ENCODE peak calls at places on chromosome 19, in ten cellular contexts. A is GM12865, F is fibroblast of lung, U is bronchial epithelial cell, C is esophagus muscularis mucosa, E is tibial nerve, I is lower lobe of right lung, D is AG09309, H is ascending aorta, W is right lobe of liver. G is an unnamed sample.

GRCh38 chr19:18300930-18301717 is 19.7 kb upstream of the JUND start:
- DNase-seq in E (peak), A (no peak), C (no peak), F (peak), D (no peak), U (no peak), I (peak), W (peak), H (peak), G (peak)

GRCh38 chr19:4115818-4116385 is 8.0 kb downstream of the MAP2K2 start:
- DNase-seq in W (no peak), I (no peak), C (no peak), A (peak), E (no peak), F (no peak), H (no peak), U (no peak), D (no peak), G (no peak)

GRCh38 chr19:43606569-43607229 is 5.2 kb upstream of the SRRM5 start:
- DNase-seq in A (no peak), C (no peak), D (no peak), U (peak), H (no peak), F (no peak), E (no peak), I (no peak), W (no peak), G (no peak)

GRCh38 chr19:16325671-16326400 is 1.2 kb downstream of the KLF2 start:
- DNase-seq in U (no peak), F (no peak), H (no peak), A (peak), C (no peak), D (no peak), E (no peak), W (peak), I (peak), G (no peak)

GRCh38 chr19:4088975-4089374 is 22.3 kb upstream of the ZBTB7A start:
- DNase-seq in E (no peak), C (no peak), I (no peak), U (no peak), W (no peak), F (no peak), A (no peak), H (no peak), D (no peak), G (no peak)

GRCh38 chr19:12996542-12997094 is 1.3 kb downstream of the NFIX start:
- DNase-seq in I (no peak), W (peak), C (no peak), A (no peak), F (peak), D (no peak), H (peak), U (no peak), E (no peak), G (no peak)

GRCh38 chr19:4713384-4713951 is 10.2 kb downstream of the DPP9 start:
- DNase-seq in D (peak), I (no peak), F (peak), U (peak), E (peak), C (peak), W (peak), H (peak), A (no peak), G (peak)

GRCh38 chr19:38975861-38976271 is 324 bp upstream of the FBXO17 start:
- DNase-seq in U (no peak), F (peak), D (no peak), C (no peak), E (no peak), A (no peak), I (no peak), W (peak), H (no peak), G (no peak)

GRCh38 chr19:35408284-35409171 is 37.7 kb downstream of the GPR42 start:
- DNase-seq in I (no peak), D (no peak), F (no peak), U (no peak), A (peak), H (no peak), E (no peak), C (no peak), W (no peak), G (no peak)

GRCh38 chr19:16957151-16957662 is 68.4 kb downstream of the F2RL3 start:
- DNase-seq in I (peak), H (no peak), C (no peak), A (no peak), D (peak), W (no peak), E (no peak), U (peak), F (no peak), G (no peak)

GRCh38 chr19:52942371-52943133 is 19.3 kb upstream of the ZNF888 start:
- DNase-seq in A (peak), H (peak), F (peak), W (peak), C (peak), I (peak), U (peak), D (no peak), E (peak), G (peak)

GRCh38 chr19:53659292-53659691 is 27.5 kb downstream of the DPRX start:
- DNase-seq in A (no peak), H (no peak), C (no peak), E (no peak), W (no peak), I (no peak), D (no peak), U (peak), F (no peak), G (no peak)

GRCh38 chr19:4933528-4933927 is 24.2 kb downstream of the UHRF1 start:
- DNase-seq in U (no peak), C (no peak), I (no peak), H (no peak), F (peak), W (no peak), E (peak), D (no peak), A (no peak), G (no peak)

GRCh38 chr19:10543420-10544241 is at the start of gene ATG4D:
- DNase-seq in D (no peak), H (peak), W (peak), F (peak), I (peak), C (peak), A (peak), E (peak), U (peak), G (peak)

GRCh38 chr19:50003810-50004419 is 21.3 kb downstream of the VRK3 start:
- DNase-seq in F (peak), I (no peak), D (peak), C (no peak), H (peak), U (peak), A (peak), E (no peak), W (no peak), G (peak)

GRCh38 chr19:43594710-43595604 is 977 bp downstream of the IRGQ start:
- DNase-seq in H (peak), I (peak), E (no peak), F (peak), U (peak), D (no peak), W (peak), A (peak), C (no peak), G (no peak)

GRCh38 chr19:42204684-42205083 is 12.8 kb downstream of the DEDD2 start:
- DNase-seq in H (no peak), I (no peak), U (no peak), E (no peak), D (no peak), W (no peak), F (no peak), A (no peak), C (no peak), G (no peak)

DNA sequence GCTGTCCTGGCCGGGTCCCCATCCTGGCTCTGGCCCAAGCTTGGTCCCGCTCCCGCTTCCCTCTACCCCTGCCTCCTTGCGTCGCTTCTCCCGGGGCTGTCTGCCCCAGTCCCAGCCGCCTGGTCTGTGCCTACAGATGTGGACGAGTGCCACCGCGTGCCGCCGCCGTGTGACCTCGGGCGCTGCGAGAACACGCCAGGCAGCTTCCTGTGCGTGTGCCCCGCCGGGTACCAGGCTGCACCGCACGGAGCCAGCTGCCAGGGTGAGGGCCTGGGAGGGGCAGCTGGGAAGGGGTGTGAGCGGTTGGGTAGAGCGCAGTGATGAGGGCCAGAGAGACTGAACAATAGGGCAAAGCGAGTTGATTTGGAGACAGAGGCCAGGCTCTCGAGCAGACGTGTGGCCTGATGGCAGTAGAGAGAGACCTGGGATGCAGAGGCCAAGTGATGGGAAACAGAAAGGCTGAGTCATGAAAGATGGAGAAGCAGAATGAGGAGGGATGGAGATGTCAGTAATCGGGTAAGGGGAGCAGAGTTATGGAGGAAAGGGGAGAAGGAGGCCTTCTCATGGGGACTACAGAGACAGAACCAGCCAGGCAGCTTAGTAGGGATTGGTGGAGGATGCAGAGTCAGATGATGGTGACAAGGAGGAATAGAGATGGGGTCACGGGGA is 9.4 kb downstream of the LTBP4 start:
- DNase-seq in H (peak), D (no peak), W (peak), U (peak), E (no peak), F (no peak), C (no peak), A (no peak), I (peak), G (peak)
- H3K4me3 ChIP-seq in H (peak), D (peak), W (peak), U (peak), E (peak), F (no peak), C (peak), A (no peak), I (peak), G (peak)

GRCh38 chr19:1774999-1775772 is 21.9 kb downstream of the ONECUT3 start:
- DNase-seq in W (no peak), A (no peak), I (no peak), E (no peak), U (no peak), H (no peak), F (no peak), C (no peak), D (no peak), G (no peak)
- TF ChIP-seq CTCF in W (peak), A (peak), I (peak), E (peak), U (peak), H (peak), F (peak), C (peak), D (peak), G (no peak)

GRCh38 chr19:47418595-47419036 is 711 bp downstream of the MEIS3 start:
- DNase-seq in H (no peak), F (no peak), U (no peak), A (no peak), C (no peak), I (no peak), D (no peak), E (no peak), W (no peak), G (no peak)
- H3K4me3 ChIP-seq in H (peak), F (peak), U (peak), A (no peak), C (peak), I (peak), D (peak), E (peak), W (no peak), G (peak)

DNA sequence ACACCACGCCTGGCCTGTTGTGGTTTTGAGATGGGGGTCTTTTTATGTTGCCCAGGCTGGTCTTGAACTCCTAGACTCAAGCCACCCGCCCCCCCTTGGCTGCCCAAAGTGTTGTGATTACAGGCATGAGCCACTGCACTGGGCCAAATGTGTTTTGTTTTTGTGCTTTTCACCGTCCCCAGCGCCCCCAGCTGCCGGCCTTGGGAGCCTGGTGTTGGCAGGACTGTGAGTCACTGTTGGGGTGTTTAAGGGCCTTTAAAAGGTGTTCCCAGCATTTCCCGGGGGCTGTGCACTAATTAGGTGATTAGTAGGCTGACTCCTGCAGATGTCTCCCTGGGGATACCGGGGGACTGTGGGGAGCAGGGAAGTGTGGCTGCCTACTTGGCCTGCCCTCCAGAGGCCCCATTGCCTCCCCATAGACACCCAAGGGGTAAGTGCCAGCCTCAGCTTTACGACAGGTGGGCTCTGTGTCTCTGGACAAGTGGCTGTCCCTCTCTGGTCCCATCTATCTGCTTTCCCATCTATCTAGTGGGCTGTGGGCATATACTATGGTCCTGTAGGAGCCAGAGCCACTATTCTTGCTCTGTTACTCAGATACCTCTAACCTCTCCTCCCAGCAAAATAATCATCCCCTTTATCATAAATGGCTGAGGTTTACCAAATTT is 11.8 kb upstream of the TLE5 start:
- DNase-seq in U (no peak), I (no peak), H (no peak), F (no peak), D (no peak), W (no peak), A (peak), E (no peak), C (no peak), G (peak)
- TF ChIP-seq CTCF in U (peak), I (no peak), H (no peak), F (peak), D (peak), W (no peak), A (peak), E (no peak), C (peak), G (no peak)

GRCh38 chr19:28869459-28869858 is 343.5 kb downstream of the UQCRFS1 start:
- DNase-seq in A (peak), I (no peak), E (no peak), U (no peak), C (no peak), W (no peak), H (no peak), F (no peak), D (no peak), G (no peak)

GRCh38 chr19:28871099-28871725 is 341.7 kb downstream of the UQCRFS1 start:
- DNase-seq in C (no peak), A (no peak), F (no peak), E (no peak), I (no peak), U (no peak), W (no peak), D (no peak), H (no peak), G (no peak)

GRCh38 chr19:28874742-28875141 is 338.2 kb downstream of the UQCRFS1 start:
- DNase-seq in F (no peak), C (no peak), H (no peak), I (no peak), E (no peak), W (no peak), D (no peak), A (no peak), U (no peak), G (no peak)

GRCh38 chr19:28876604-28877123 is 336.3 kb downstream of the UQCRFS1 start:
- DNase-seq in H (no peak), U (no peak), A (no peak), F (no peak), E (no peak), C (no peak), D (peak), I (no peak), W (no peak), G (no peak)

GRCh38 chr19:28873301-28873700 is 339.6 kb downstream of the UQCRFS1 start:
- DNase-seq in W (no peak), E (no peak), C (no peak), U (no peak), A (no peak), H (no peak), I (no peak), D (no peak), F (no peak), G (no peak)
- H3K4me3 ChIP-seq in W (no peak), E (no peak), C (no peak), U (no peak), A (no peak), H (no peak), I (no peak), D (no peak), F (no peak), G (no peak)

DNA sequence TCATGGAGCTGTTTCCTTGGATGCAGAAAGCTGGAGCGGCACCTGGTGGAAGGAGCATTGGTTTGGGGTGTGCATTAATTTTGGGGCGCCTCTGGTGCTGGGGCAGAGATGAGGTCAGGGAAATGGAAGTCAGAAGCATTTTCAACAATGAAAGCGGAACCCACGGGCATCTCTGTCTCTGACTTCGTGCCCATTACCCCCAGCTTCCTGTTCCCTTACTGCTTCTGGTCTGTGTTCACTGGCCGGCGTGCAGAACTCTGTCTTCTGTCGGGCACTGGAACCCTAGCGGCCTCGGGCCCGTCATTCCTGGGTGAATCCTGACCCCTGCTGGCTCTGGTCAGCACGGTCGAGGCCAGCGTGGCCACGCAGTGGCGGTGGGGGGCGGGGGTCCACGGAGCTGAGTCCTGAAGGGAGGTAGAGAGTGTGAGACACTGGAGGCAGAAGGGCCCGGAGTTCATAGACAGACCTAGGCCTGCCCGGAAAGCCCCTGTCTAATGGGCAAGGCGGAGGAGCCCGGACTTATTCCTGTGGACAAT is 7.9 kb upstream of the LINGO3 start:
- DNase-seq in F (peak), A (peak), U (no peak), D (no peak), W (peak), H (peak), I (peak), E (peak), C (peak), G (peak)
- TF ChIP-seq CTCF in F (peak), A (peak), U (no peak), D (peak), W (peak), H (peak), I (peak), E (peak), C (peak), G (peak)

GRCh38 chr19:6725513-6726231 is 5.2 kb upstream of the C3 start:
- DNase-seq in F (no peak), E (no peak), A (no peak), C (no peak), H (no peak), I (no peak), U (no peak), W (peak), D (no peak), G (no peak)

GRCh38 chr19:6723108-6723618 is 2.7 kb upstream of the C3 start:
- DNase-seq in H (no peak), D (no peak), C (peak), U (peak), I (peak), E (no peak), W (peak), A (no peak), F (peak), G (no peak)

GRCh38 chr19:6724631-6725185 is 4.3 kb upstream of the C3 start:
- DNase-seq in E (no peak), H (no peak), U (no peak), A (no peak), I (peak), W (no peak), F (no peak), C (no peak), D (no peak), G (no peak)

GRCh38 chr19:6721773-6722172 is 1.3 kb upstream of the C3 start:
- DNase-seq in D (no peak), F (no peak), U (no peak), C (no peak), I (no peak), A (peak), W (no peak), H (no peak), E (no peak), G (no peak)

GRCh38 chr19:6723738-6724137 is 3.3 kb upstream of the C3 start:
- DNase-seq in U (no peak), A (no peak), D (no peak), I (peak), F (no peak), W (no peak), H (no peak), C (no peak), E (no peak), G (no peak)
- H3K4me3 ChIP-seq in U (no peak), A (no peak), D (no peak), I (no peak), F (no peak), W (peak), H (no peak), C (no peak), E (no peak), G (no peak)

DNA sequence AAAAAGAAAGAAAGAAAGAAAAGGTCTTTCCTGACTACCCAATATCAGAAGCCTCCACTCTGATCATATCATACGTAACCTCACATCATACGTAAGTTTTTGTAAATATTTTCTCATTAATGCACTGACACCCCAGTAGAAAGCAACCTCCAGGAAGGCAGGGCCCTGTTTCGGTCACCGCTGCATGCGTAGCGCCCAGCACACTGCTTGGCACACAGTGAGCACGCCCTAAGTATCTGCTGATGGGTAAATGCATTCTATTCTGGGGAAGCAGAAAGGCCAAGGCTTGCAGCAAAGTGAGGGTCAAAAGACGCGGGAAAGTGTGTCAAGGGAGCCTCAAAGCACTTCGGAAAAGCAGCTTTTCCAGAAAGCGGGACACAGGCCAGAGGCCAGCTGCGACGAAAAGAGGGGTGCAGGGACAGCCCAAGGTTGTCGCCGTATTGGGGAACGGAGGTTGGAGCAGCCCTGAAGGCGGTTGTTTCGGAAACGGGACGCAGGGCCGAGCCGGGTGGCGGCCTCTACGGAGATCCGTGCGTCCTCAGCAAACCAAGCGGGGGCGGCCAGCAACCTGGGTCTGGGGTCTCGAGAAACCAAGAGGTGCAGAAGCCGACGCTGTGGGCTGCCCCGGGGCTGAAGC is 466 bp downstream of the SUGP1 start:
- DNase-seq in W (no peak), D (no peak), C (no peak), I (no peak), E (no peak), U (no peak), H (no peak), F (no peak), A (no peak), G (no peak)
- TF ChIP-seq CTCF in W (no peak), D (no peak), C (no peak), I (no peak), E (no peak), U (no peak), H (no peak), F (no peak), A (no peak), G (no peak)

GRCh38 chr19:1115646-1116420 is 12.0 kb downstream of the GPX4 start:
- DNase-seq in F (no peak), U (no peak), C (no peak), W (no peak), H (no peak), E (no peak), D (no peak), A (no peak), I (no peak), G (no peak)

GRCh38 chr19:1118999-1119398 is 15.2 kb downstream of the GPX4 start:
- DNase-seq in I (no peak), W (no peak), F (no peak), H (no peak), E (no peak), D (no peak), U (no peak), A (no peak), C (no peak), G (no peak)

GRCh38 chr19:1116726-1117581 is 13.2 kb downstream of the GPX4 start:
- DNase-seq in F (no peak), W (no peak), H (no peak), U (no peak), D (no peak), E (no peak), C (no peak), I (peak), A (no peak), G (no peak)

GRCh38 chr19:1119475-1120217 is 15.9 kb downstream of the GPX4 start:
- DNase-seq in H (no peak), F (no peak), A (no peak), D (no peak), W (no peak), U (no peak), C (no peak), E (no peak), I (no peak), G (no peak)

GRCh38 chr19:1117654-1118053 is 13.9 kb downstream of the GPX4 start:
- DNase-seq in A (no peak), D (no peak), H (no peak), C (no peak), F (no peak), E (no peak), W (no peak), I (peak), U (no peak), G (no peak)
- H3K4me3 ChIP-seq in A (no peak), D (no peak), H (no peak), C (no peak), F (no peak), E (no peak), W (no peak), I (no peak), U (no peak), G (no peak)